ENCODE peak calls at places on chromosomes 13 and 19, in nine cellular contexts. N is heart left ventricle, T is A673, O is tibial artery, M is psoas muscle, Q is adrenal gland, U is iPS DF 6.9, W is left ventricle myocardium inferior, E is RWPE2. S is an unnamed sample.

GRCh38 chr13:101452519-101453485 is at the start of gene ITGBL1:
- DNase-seq in W (peak; percentile 25), T (peak; percentile 27), U (no peak), Q (no peak), N (no peak), E (peak; percentile 58), M (peak; percentile 61), O (peak; percentile 76), S (no peak)

GRCh38 chr13:30744056-30744684 is 8.8 kb downstream of the ALOX5AP start:
- DNase-seq in N (peak; percentile 40), E (no peak), W (no peak), Q (peak; percentile 55), U (no peak), M (no peak), O (no peak), T (no peak), S (no peak)

GRCh38 chr13:71378992-71379905 is 487.8 kb downstream of the DACH1 start:
- DNase-seq in U (no peak), E (no peak), N (no peak), T (no peak), W (no peak), O (no peak), M (no peak), Q (no peak), S (no peak)

GRCh38 chr13:93771229-93771628 is 544.6 kb downstream of the GPC6 start:
- DNase-seq in W (no peak), Q (no peak), N (no peak), M (no peak), U (no peak), E (no peak), O (no peak), T (peak; percentile 79), S (no peak)

GRCh38 chr19:15177269-15178116 is 23.3 kb downstream of the NOTCH3 start:
- DNase-seq in U (no peak), E (peak; percentile 74), W (peak; percentile 82), Q (peak; percentile 79), T (peak; percentile 89), O (peak; percentile 89), M (peak; percentile 90), N (peak; percentile 81), S (peak; percentile 90)

GRCh38 chr13:63435668-63436275 is 2020.1 kb upstream of the PCDH20 start:
- DNase-seq in Q (no peak), U (no peak), E (peak; percentile 75), O (no peak), W (no peak), T (no peak), M (no peak), N (no peak), S (peak; percentile 40)

GRCh38 chr13:57624565-57625435 is 6.7 kb upstream of the PCDH17 start:
- DNase-seq in E (no peak), W (no peak), O (no peak), N (peak; percentile 27), T (peak; percentile 87), M (no peak), U (no peak), Q (peak; percentile 49), S (peak; percentile 64)

GRCh38 chr19:35889370-35890112 is 10.8 kb downstream of the NFKBID start:
- DNase-seq in W (no peak), O (no peak), E (no peak), M (no peak), N (no peak), U (no peak), Q (no peak), T (no peak), S (no peak)

GRCh38 chr13:69565334-69565733 is 542.3 kb upstream of the ATXN8OS start:
- DNase-seq in E (no peak), M (no peak), U (no peak), O (no peak), Q (no peak), W (no peak), T (peak; percentile 43), N (no peak), S (peak; percentile 21)

GRCh38 chr13:111470933-111471332 is 150.5 kb downstream of the TEX29 start:
- DNase-seq in E (no peak), Q (no peak), N (no peak), W (no peak), M (no peak), U (no peak), O (no peak), T (no peak), S (peak; percentile 5)

GRCh38 chr19:15253076-15253475 is 20.8 kb upstream of the EPHX3 start:
- DNase-seq in N (no peak), E (no peak), Q (no peak), O (no peak), M (no peak), T (no peak), U (no peak), W (no peak), S (no peak)

GRCh38 chr13:90336507-90336906 is 1011.0 kb upstream of the MIR17HG start:
- DNase-seq in T (no peak), N (no peak), Q (no peak), W (no peak), U (no peak), M (no peak), E (no peak), O (no peak), S (no peak)

GRCh38 chr19:36108684-36109083 is 2.3 kb upstream of the OVOL3 start:
- DNase-seq in W (no peak), O (no peak), E (no peak), T (no peak), Q (no peak), U (no peak), M (no peak), N (no peak), S (no peak)

GRCh38 chr13:113837554-113838355 is 26.1 kb downstream of the GAS6 start:
- DNase-seq in E (peak; percentile 99), O (peak; percentile 99), W (peak; percentile 96), M (peak; percentile 99), T (peak; percentile 45), Q (peak; percentile 91), N (peak; percentile 98), U (no peak), S (peak; percentile 92)

GRCh38 chr13:75896271-75896670 is 260.1 kb downstream of the LMO7 start:
- DNase-seq in U (no peak), T (no peak), M (no peak), N (no peak), Q (no peak), O (no peak), W (no peak), E (no peak), S (no peak)

GRCh38 chr19:38726761-38727301 is 17.4 kb downstream of the CAPN12 start:
- DNase-seq in W (peak; percentile 18), Q (peak; percentile 33), T (no peak), N (no peak), M (no peak), O (no peak), U (no peak), E (no peak), S (no peak)

DNA sequence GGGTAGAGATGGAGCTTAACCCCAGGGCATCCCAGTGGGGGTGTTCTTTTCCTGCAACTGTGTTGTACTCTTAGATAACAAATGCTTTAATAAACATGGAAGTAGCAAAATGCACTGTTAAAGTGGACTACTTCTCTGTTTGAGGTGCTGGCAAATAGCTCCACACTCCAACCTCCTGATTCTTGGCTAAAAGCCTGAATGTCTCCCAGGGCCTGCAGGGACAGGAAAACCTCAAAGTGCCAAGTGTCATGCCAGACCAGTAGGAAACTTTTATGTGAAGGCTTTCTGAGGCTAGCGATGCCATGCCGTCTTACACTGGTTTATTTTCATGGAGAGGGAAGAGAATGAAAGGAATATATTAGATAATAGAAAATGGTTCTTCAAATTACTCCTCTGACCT is 6.8 kb downstream of the FREM2 start:
- DNase-seq in U (no peak), N (no peak), M (no peak), O (no peak), Q (no peak), E (no peak), W (no peak), T (peak; percentile 51), S (no peak)
- H3K4me3 ChIP-seq in U (no peak overlapping the region), N (no peak overlapping the region), M (peak overlapping the region; percentile 31), O (no peak overlapping the region), Q (no peak overlapping the region), E (no peak overlapping the region), W (no peak overlapping the region), T (no peak overlapping the region), S (no peak overlapping the region)

GRCh38 chr13:18959229-18959628 is 222.4 kb downstream of the TUBA3C start:
- DNase-seq in O (no peak), U (no peak), W (no peak), M (no peak), Q (no peak), N (no peak), T (no peak), E (no peak), S (no peak)

GRCh38 chr13:18960637-18961227 is 220.9 kb downstream of the TUBA3C start:
- DNase-seq in U (no peak), T (no peak), O (no peak), E (no peak), M (no peak), Q (no peak), W (no peak), N (no peak), S (no peak)

GRCh38 chr13:18961383-18962117 is 220.1 kb downstream of the TUBA3C start:
- DNase-seq in N (no peak), W (no peak), E (no peak), T (no peak), U (no peak), O (no peak), M (no peak), Q (no peak), S (no peak)

GRCh38 chr13:18962168-18962734 is 219.4 kb downstream of the TUBA3C start:
- DNase-seq in U (no peak), T (no peak), E (no peak), W (no peak), Q (no peak), M (no peak), N (no peak), O (peak; percentile 42), S (no peak)

DNA sequence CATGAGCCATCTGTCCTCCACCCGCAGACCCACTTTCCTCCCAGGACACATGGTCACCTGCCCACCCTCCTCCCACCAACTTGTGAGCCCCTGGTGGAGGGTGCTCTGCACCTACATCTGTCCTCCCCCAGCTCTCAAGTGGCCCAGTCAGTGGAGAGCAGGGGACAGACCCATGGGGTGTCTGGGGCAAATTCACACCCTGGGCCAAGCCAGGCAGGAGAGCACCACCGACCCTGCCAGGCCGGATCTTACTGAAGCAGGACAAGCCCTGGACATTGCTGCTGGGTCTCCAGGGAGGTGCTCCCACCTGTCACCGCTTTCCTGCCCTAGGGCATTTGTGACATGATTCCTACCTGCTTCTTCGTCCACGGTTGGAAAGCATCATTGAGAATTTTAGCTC is 221.6 kb downstream of the TUBA3C start:
- DNase-seq in N (no peak), M (no peak), E (no peak), O (peak; percentile 53), W (no peak), Q (no peak), U (no peak), T (no peak), S (no peak)
- H3K9me3 ChIP-seq in N (no peaks in the 10 kb centered on the region), M (no peaks in the 10 kb centered on the region), E (no peaks in the 10 kb centered on the region), O (no peaks in the 10 kb centered on the region), W (peaks cover 28% of the 10 kb centered on the region), Q (no peaks in the 10 kb centered on the region), U (peaks cover 27% of the 10 kb centered on the region), T (peaks cover 15% of the 10 kb centered on the region), S (no peaks in the 10 kb centered on the region)

GRCh38 chr19:49129238-49129583 is 9.9 kb downstream of the PPFIA3 start:
- DNase-seq in O (no peak), T (peak; percentile 46), M (no peak), U (no peak), W (no peak), N (no peak), Q (no peak), E (no peak), S (no peak)
- H3K4me3 ChIP-seq in O (no peak overlapping the region), T (peak overlapping the region; percentile 49), M (no peak overlapping the region), U (no peak overlapping the region), W (no peak overlapping the region), N (no peak overlapping the region), Q (no peak overlapping the region), E (no peak overlapping the region), S (no peak overlapping the region)

GRCh38 chr19:24002256-24002945 is 84.6 kb upstream of the ZNF254 start:
- DNase-seq in N (no peak), T (no peak), U (no peak), W (no peak), M (no peak), E (no peak), Q (no peak), O (no peak), S (no peak)
- H3K9me3 ChIP-seq in N (no peaks in the 10 kb centered on the region), T (peaks cover 26% of the 10 kb centered on the region), U (peaks cover 3% of the 10 kb centered on the region), W (peaks cover 11% of the 10 kb centered on the region), M (no peaks in the 10 kb centered on the region), E (no peaks in the 10 kb centered on the region), Q (no peaks in the 10 kb centered on the region), O (no peaks in the 10 kb centered on the region), S (no peaks in the 10 kb centered on the region)